ENCODE peak calls at places on chromosome 13, in nine cellular contexts. One of them, this sample, is unnamed.

GRCh38 chr13:28137556-28137955 is 789 bp upstream of the PAN3 start:
- DNase-seq in thyroid gland: no peak
- DNase-seq in tibial nerve: peak; percentile 10
- DNase-seq in ovary: no peak
- DNase-seq in H1: no peak
- DNase-seq in uterus: no peak
- DNase-seq in upper lobe of left lung: no peak
- DNase-seq in IMR-90: no peak
- DNase-seq in vagina: no peak
- DNase-seq in this sample: peak; percentile 16

GRCh38 chr13:108463365-108463764 is 166.0 kb upstream of the MYO16 start:
- DNase-seq in tibial nerve: no peak
- DNase-seq in thyroid gland: no peak
- DNase-seq in H1: no peak
- DNase-seq in IMR-90: peak; percentile 94
- DNase-seq in ovary: no peak
- DNase-seq in vagina: no peak
- DNase-seq in uterus: no peak
- DNase-seq in upper lobe of left lung: no peak
- DNase-seq in this sample: no peak

GRCh38 chr13:101204270-101205011 is 211.9 kb downstream of the NALCN start:
- DNase-seq in tibial nerve: no peak
- DNase-seq in H1: no peak
- DNase-seq in ovary: no peak
- DNase-seq in uterus: no peak
- DNase-seq in IMR-90: peak; percentile 33
- DNase-seq in thyroid gland: no peak
- DNase-seq in vagina: no peak
- DNase-seq in upper lobe of left lung: no peak
- DNase-seq in this sample: no peak

GRCh38 chr13:51643882-51644281 is 59.6 kb downstream of the WDFY2 start:
- DNase-seq in H1: no peak
- DNase-seq in vagina: no peak
- DNase-seq in upper lobe of left lung: no peak
- DNase-seq in uterus: no peak
- DNase-seq in tibial nerve: no peak
- DNase-seq in IMR-90: peak; percentile 95
- DNase-seq in thyroid gland: no peak
- DNase-seq in ovary: no peak
- DNase-seq in this sample: no peak

GRCh38 chr13:35478384-35479222 is 2.1 kb upstream of the MAB21L1 start:
- DNase-seq in H1: peak; percentile 74
- DNase-seq in upper lobe of left lung: no peak
- DNase-seq in tibial nerve: no peak
- DNase-seq in uterus: no peak
- DNase-seq in ovary: no peak
- DNase-seq in vagina: no peak
- DNase-seq in IMR-90: no peak
- DNase-seq in thyroid gland: no peak
- DNase-seq in this sample: no peak

GRCh38 chr13:95530178-95530577 is 22.3 kb upstream of the CLDN10 start:
- DNase-seq in tibial nerve: no peak
- DNase-seq in thyroid gland: peak; percentile 15
- DNase-seq in ovary: no peak
- DNase-seq in uterus: no peak
- DNase-seq in upper lobe of left lung: peak; percentile 84
- DNase-seq in vagina: no peak
- DNase-seq in IMR-90: peak; percentile 5
- DNase-seq in H1: no peak
- DNase-seq in this sample: peak; percentile 60

GRCh38 chr13:104984296-104984818 is 1551.1 kb downstream of the EFNB2 start:
- DNase-seq in ovary: no peak
- DNase-seq in tibial nerve: peak; percentile 44
- DNase-seq in H1: no peak
- DNase-seq in uterus: no peak
- DNase-seq in upper lobe of left lung: no peak
- DNase-seq in vagina: no peak
- DNase-seq in thyroid gland: peak; percentile 40
- DNase-seq in IMR-90: peak; percentile 12
- DNase-seq in this sample: no peak

GRCh38 chr13:26335158-26335557 is 81.2 kb downstream of the CDK8 start:
- DNase-seq in upper lobe of left lung: no peak
- DNase-seq in thyroid gland: no peak
- DNase-seq in tibial nerve: no peak
- DNase-seq in IMR-90: no peak
- DNase-seq in vagina: no peak
- DNase-seq in ovary: no peak
- DNase-seq in H1: no peak
- DNase-seq in uterus: no peak
- DNase-seq in this sample: no peak

GRCh38 chr13:35941374-35941773 is 189.8 kb downstream of the DCLK1 start:
- DNase-seq in ovary: no peak
- DNase-seq in H1: no peak
- DNase-seq in uterus: no peak
- DNase-seq in tibial nerve: no peak
- DNase-seq in IMR-90: no peak
- DNase-seq in thyroid gland: no peak
- DNase-seq in upper lobe of left lung: no peak
- DNase-seq in vagina: no peak
- DNase-seq in this sample: no peak

GRCh38 chr13:43364210-43365041 is 341.0 kb downstream of the DNAJC15 start:
- DNase-seq in H1: no peak
- DNase-seq in upper lobe of left lung: no peak
- DNase-seq in thyroid gland: no peak
- DNase-seq in uterus: peak; percentile 32
- DNase-seq in tibial nerve: no peak
- DNase-seq in vagina: no peak
- DNase-seq in IMR-90: peak; percentile 70
- DNase-seq in ovary: no peak
- DNase-seq in this sample: no peak

GRCh38 chr13:65825039-65825438 is 1405.1 kb downstream of the PCDH9 start:
- DNase-seq in IMR-90: no peak
- DNase-seq in H1: no peak
- DNase-seq in uterus: no peak
- DNase-seq in upper lobe of left lung: no peak
- DNase-seq in tibial nerve: no peak
- DNase-seq in thyroid gland: no peak
- DNase-seq in ovary: no peak
- DNase-seq in vagina: no peak
- DNase-seq in this sample: no peak

GRCh38 chr13:30255696-30256095 is 51.7 kb downstream of the KATNAL1 start:
- DNase-seq in thyroid gland: no peak
- DNase-seq in ovary: no peak
- DNase-seq in H1: no peak
- DNase-seq in uterus: no peak
- DNase-seq in IMR-90: no peak
- DNase-seq in vagina: no peak
- DNase-seq in upper lobe of left lung: no peak
- DNase-seq in tibial nerve: no peak
- DNase-seq in this sample: no peak

GRCh38 chr13:26465514-26465913 is 92.0 kb upstream of the WASF3 start:
- DNase-seq in ovary: no peak
- DNase-seq in tibial nerve: no peak
- DNase-seq in uterus: no peak
- DNase-seq in upper lobe of left lung: no peak
- DNase-seq in thyroid gland: no peak
- DNase-seq in IMR-90: no peak
- DNase-seq in vagina: peak; percentile 95
- DNase-seq in H1: peak; percentile 26
- DNase-seq in this sample: no peak

GRCh38 chr13:27194895-27195764 is 23.5 kb upstream of the USP12 start:
- DNase-seq in upper lobe of left lung: no peak
- DNase-seq in IMR-90: peak; percentile 95
- DNase-seq in tibial nerve: no peak
- DNase-seq in H1: no peak
- DNase-seq in ovary: no peak
- DNase-seq in thyroid gland: no peak
- DNase-seq in uterus: no peak
- DNase-seq in vagina: no peak
- DNase-seq in this sample: no peak

GRCh38 chr13:48412881-48413351 is at the start of gene LPAR6:
- DNase-seq in vagina: no peak
- DNase-seq in H1: no peak
- DNase-seq in upper lobe of left lung: no peak
- DNase-seq in uterus: no peak
- DNase-seq in IMR-90: peak; percentile 73
- DNase-seq in ovary: no peak
- DNase-seq in thyroid gland: no peak
- DNase-seq in tibial nerve: peak; percentile 48
- DNase-seq in this sample: no peak

GRCh38 chr13:109383683-109384082 is 402.7 kb downstream of the IRS2 start:
- DNase-seq in vagina: no peak
- DNase-seq in thyroid gland: no peak
- DNase-seq in H1: no peak
- DNase-seq in upper lobe of left lung: no peak
- DNase-seq in ovary: no peak
- DNase-seq in IMR-90: peak; percentile 79
- DNase-seq in uterus: no peak
- DNase-seq in tibial nerve: no peak
- DNase-seq in this sample: no peak

GRCh38 chr13:98939552-98940306 is 38.1 kb downstream of the DOCK9 start:
- DNase-seq in H1: no peak
- DNase-seq in tibial nerve: no peak
- DNase-seq in uterus: peak; percentile 58
- DNase-seq in ovary: peak; percentile 55
- DNase-seq in thyroid gland: no peak
- DNase-seq in upper lobe of left lung: no peak
- DNase-seq in vagina: no peak
- DNase-seq in IMR-90: no peak
- DNase-seq in this sample: no peak

GRCh38 chr13:40187836-40188591 is 478.4 kb downstream of the FOXO1 start:
- DNase-seq in uterus: peak; percentile 27
- DNase-seq in tibial nerve: no peak
- DNase-seq in thyroid gland: no peak
- DNase-seq in IMR-90: no peak
- DNase-seq in ovary: no peak
- DNase-seq in H1: no peak
- DNase-seq in vagina: no peak
- DNase-seq in upper lobe of left lung: no peak
- DNase-seq in this sample: no peak

GRCh38 chr13:48506092-48506701 is 26.7 kb downstream of the RCBTB2 start:
- DNase-seq in ovary: no peak
- DNase-seq in tibial nerve: no peak
- DNase-seq in vagina: no peak
- DNase-seq in IMR-90: no peak
- DNase-seq in thyroid gland: no peak
- DNase-seq in H1: no peak
- DNase-seq in uterus: no peak
- DNase-seq in upper lobe of left lung: no peak
- DNase-seq in this sample: no peak

GRCh38 chr13:114256547-114256946 is 21.9 kb downstream of the CDC16 start:
- DNase-seq in tibial nerve: no peak
- DNase-seq in ovary: no peak
- DNase-seq in H1: no peak
- DNase-seq in upper lobe of left lung: no peak
- DNase-seq in vagina: no peak
- DNase-seq in thyroid gland: no peak
- DNase-seq in uterus: no peak
- DNase-seq in IMR-90: no peak
- DNase-seq in this sample: no peak

GRCh38 chr13:110407531-110407930 is 100.4 kb downstream of the COL4A2 start:
- DNase-seq in uterus: no peak
- DNase-seq in ovary: no peak
- DNase-seq in H1: no peak
- DNase-seq in upper lobe of left lung: no peak
- DNase-seq in thyroid gland: no peak
- DNase-seq in vagina: no peak
- DNase-seq in tibial nerve: no peak
- DNase-seq in IMR-90: no peak
- DNase-seq in this sample: no peak
- H3K4me1 ChIP-seq in uterus: peaks cover 23% of the 10 kb centered on the region
- H3K4me1 ChIP-seq in ovary: peaks cover 13% of the 10 kb centered on the region
- H3K4me1 ChIP-seq in H1: peaks cover 4% of the 10 kb centered on the region
- H3K4me1 ChIP-seq in upper lobe of left lung: peaks cover 62% of the 10 kb centered on the region
- H3K4me1 ChIP-seq in thyroid gland: peaks cover 71% of the 10 kb centered on the region
- H3K4me1 ChIP-seq in vagina: peaks cover 55% of the 10 kb centered on the region
- H3K4me1 ChIP-seq in tibial nerve: peaks cover 46% of the 10 kb centered on the region
- H3K4me1 ChIP-seq in IMR-90: peaks cover 63% of the 10 kb centered on the region
- H3K4me1 ChIP-seq in this sample: peaks cover 15% of the 10 kb centered on the region

GRCh38 chr13:61109741-61110140 is 305.9 kb downstream of the PCDH20 start:
- DNase-seq in vagina: no peak
- DNase-seq in uterus: no peak
- DNase-seq in IMR-90: no peak
- DNase-seq in ovary: no peak
- DNase-seq in tibial nerve: no peak
- DNase-seq in thyroid gland: no peak
- DNase-seq in H1: no peak
- DNase-seq in upper lobe of left lung: no peak
- DNase-seq in this sample: no peak
- TF ChIP-seq POLR2A in vagina: no peak
- TF ChIP-seq POLR2A in uterus: no peak
- TF ChIP-seq POLR2A in IMR-90: no peak
- TF ChIP-seq POLR2A in ovary: no peak
- TF ChIP-seq POLR2A in tibial nerve: no peak
- TF ChIP-seq POLR2A in thyroid gland: no peak
- TF ChIP-seq POLR2A in H1: no peak
- TF ChIP-seq POLR2A in upper lobe of left lung: no peak
- TF ChIP-seq POLR2A in this sample: no peak

DNA sequence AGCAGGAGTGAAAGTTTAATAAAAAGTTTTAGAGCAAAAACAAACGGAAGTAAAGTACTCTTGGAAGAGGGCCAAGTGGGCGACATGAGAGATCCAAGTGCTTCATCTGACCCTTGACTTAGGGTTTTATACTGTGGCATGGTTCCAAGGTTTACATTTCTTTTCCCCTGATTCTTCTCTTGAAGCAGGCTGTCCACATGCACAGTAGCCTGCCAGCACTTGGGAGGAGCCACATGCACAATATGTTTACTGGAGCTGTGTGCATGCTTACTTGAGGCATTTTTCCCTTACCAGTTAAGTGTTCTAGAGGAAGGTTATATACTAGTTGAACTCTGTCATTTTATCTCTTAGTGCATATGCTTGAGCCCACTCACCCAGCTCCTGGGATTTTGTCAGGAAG is 295.6 kb downstream of the TBC1D4 start:
- DNase-seq in H1: no peak
- DNase-seq in vagina: no peak
- DNase-seq in ovary: no peak
- DNase-seq in thyroid gland: peak; percentile 1
- DNase-seq in uterus: no peak
- DNase-seq in tibial nerve: no peak
- DNase-seq in IMR-90: no peak
- DNase-seq in upper lobe of left lung: no peak
- DNase-seq in this sample: no peak
- H3K27me3 ChIP-seq in H1: no peaks in the 10 kb centered on the region
- H3K27me3 ChIP-seq in vagina: no peaks in the 10 kb centered on the region
- H3K27me3 ChIP-seq in ovary: no peaks in the 10 kb centered on the region
- H3K27me3 ChIP-seq in thyroid gland: no peaks in the 10 kb centered on the region
- H3K27me3 ChIP-seq in uterus: no peaks in the 10 kb centered on the region
- H3K27me3 ChIP-seq in tibial nerve: no peaks in the 10 kb centered on the region
- H3K27me3 ChIP-seq in IMR-90: peaks cover 5% of the 10 kb centered on the region
- H3K27me3 ChIP-seq in upper lobe of left lung: no peaks in the 10 kb centered on the region
- H3K27me3 ChIP-seq in this sample: no peaks in the 10 kb centered on the region

DNA sequence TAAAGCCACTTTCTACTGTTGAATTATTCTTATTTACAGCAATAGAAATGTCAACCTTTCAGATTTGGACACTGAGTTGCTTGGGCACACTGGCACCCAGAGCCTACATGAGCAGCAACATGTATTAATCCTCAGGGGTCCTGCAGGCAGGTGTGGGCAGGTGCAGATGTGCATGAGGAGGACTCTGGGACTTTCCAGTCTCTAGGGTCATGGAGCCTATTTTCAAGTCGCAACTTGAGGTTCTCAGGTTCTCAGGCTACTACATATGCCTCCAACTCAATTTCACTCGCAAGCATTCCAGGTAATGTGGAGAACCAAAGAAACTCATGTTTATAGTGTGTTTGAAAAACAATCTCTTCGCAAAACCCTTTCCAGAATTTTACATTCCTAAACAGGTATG is 73.2 kb downstream of the STARD13 start:
- DNase-seq in uterus: no peak
- DNase-seq in H1: no peak
- DNase-seq in upper lobe of left lung: no peak
- DNase-seq in IMR-90: no peak
- DNase-seq in thyroid gland: no peak
- DNase-seq in vagina: no peak
- DNase-seq in ovary: no peak
- DNase-seq in tibial nerve: no peak
- DNase-seq in this sample: no peak
- H3K4me1 ChIP-seq in uterus: peaks cover 7% of the 10 kb centered on the region
- H3K4me1 ChIP-seq in H1: peaks cover 17% of the 10 kb centered on the region
- H3K4me1 ChIP-seq in upper lobe of left lung: peaks cover 48% of the 10 kb centered on the region
- H3K4me1 ChIP-seq in IMR-90: peaks cover 35% of the 10 kb centered on the region
- H3K4me1 ChIP-seq in thyroid gland: peaks cover 40% of the 10 kb centered on the region
- H3K4me1 ChIP-seq in vagina: peaks cover 52% of the 10 kb centered on the region
- H3K4me1 ChIP-seq in ovary: peaks cover 15% of the 10 kb centered on the region
- H3K4me1 ChIP-seq in tibial nerve: peaks cover 62% of the 10 kb centered on the region
- H3K4me1 ChIP-seq in this sample: peaks cover 36% of the 10 kb centered on the region

This sample was measured in body of pancreas.